ENCODE peak calls at places on chromosomes 13 and 19, in six cellular contexts. D is mesenchymal stem cell, M is left lung, N is T follicular helper cell, W is Calu3, O is hepatic stellate cell. P is an unnamed sample.

GRCh38 chr13:35926859-35927530 is 204.2 kb downstream of the DCLK1 start:
- DNase-seq in O (no peak), W (no peak), M (no peak), D (peak; percentile 1), N (no peak), P (no peak)

GRCh38 chr19:44476559-44477408 is 23.5 kb downstream of the ZNF180 start:
- DNase-seq in M (no peak), D (peak; percentile 30), W (no peak), N (no peak), O (no peak), P (peak; percentile 56)

GRCh38 chr19:32877977-32878745 is 8.6 kb upstream of the SLC7A9 start:
- DNase-seq in W (no peak), N (no peak), M (no peak), D (no peak), O (no peak), P (no peak)

GRCh38 chr13:106499905-106500304 is 35.6 kb downstream of the EFNB2 start:
- DNase-seq in W (no peak), N (no peak), M (no peak), O (no peak), D (no peak), P (no peak)

GRCh38 chr19:54473071-54473941 is at the start of gene CDC42EP5:
- DNase-seq in O (peak; percentile 93), N (no peak), D (peak; percentile 92), M (peak; percentile 73), W (peak; percentile 66), P (peak; percentile 60)

GRCh38 chr19:16117594-16118033 is 5.9 kb downstream of the RAB8A start:
- DNase-seq in W (no peak), N (no peak), D (no peak), M (no peak), O (no peak), P (no peak)

GRCh38 chr19:34274284-34274826 is 20.0 kb downstream of the GARRE1 start:
- DNase-seq in N (no peak), W (no peak), M (no peak), D (peak; percentile 48), O (no peak), P (no peak)

GRCh38 chr19:2381151-2381822 is 21.2 kb downstream of the TMPRSS9 start:
- DNase-seq in D (peak; percentile 27), W (no peak), N (no peak), M (no peak), O (no peak), P (no peak)

GRCh38 chr19:48745208-48745995 is 1.3 kb downstream of the IZUMO1 start:
- DNase-seq in M (no peak), N (peak; percentile 45), D (peak; percentile 67), W (peak; percentile 52), O (peak; percentile 72), P (peak; percentile 47)

GRCh38 chr13:113637262-113638160 is 20.5 kb downstream of the ATP4B start:
- DNase-seq in W (no peak), M (peak; percentile 20), N (no peak), O (no peak), D (no peak), P (no peak)

GRCh38 chr19:2529473-2529918 is 53.6 kb downstream of the GADD45B start:
- DNase-seq in M (no peak), W (peak; percentile 53), D (peak; percentile 99), O (peak; percentile 88), N (no peak), P (peak; percentile 99)

GRCh38 chr13:29978211-29978610 is 127.8 kb upstream of the UBL3 start:
- DNase-seq in N (no peak), D (peak; percentile 21), M (no peak), O (no peak), W (no peak), P (no peak)

GRCh38 chr13:60230593-60230992 is 66.9 kb upstream of the DIAPH3 start:
- DNase-seq in W (no peak), D (peak; percentile 61), M (no peak), N (no peak), O (no peak), P (no peak)

GRCh38 chr13:57784633-57785032 is 153.1 kb downstream of the PCDH17 start:
- DNase-seq in D (no peak), M (no peak), W (no peak), N (no peak), O (no peak), P (no peak)

GRCh38 chr13:25980255-25980654 is 71.6 kb downstream of the SHISA2 start:
- DNase-seq in N (no peak), O (no peak), M (no peak), D (peak; percentile 35), W (peak; percentile 50), P (no peak)

GRCh38 chr19:10155834-10156233 is 36.1 kb upstream of the EIF3G start:
- DNase-seq in M (no peak), O (no peak), N (no peak), D (no peak), W (no peak), P (no peak)

GRCh38 chr19:40466219-40467006 is at the start of gene SPTBN4:
- DNase-seq in D (no peak), M (peak; percentile 55), O (no peak), W (no peak), N (peak; percentile 56), P (no peak)

GRCh38 chr13:86038490-86038889 is 239.3 kb upstream of the SLITRK6 start:
- DNase-seq in W (no peak), N (no peak), M (no peak), D (no peak), O (no peak), P (no peak)

GRCh38 chr19:15197275-15198005 is 3.4 kb downstream of the NOTCH3 start:
- DNase-seq in M (no peak), D (no peak), N (no peak), W (no peak), O (no peak), P (no peak)

GRCh38 chr19:47228937-47229673 is 1.9 kb downstream of the BBC3 start:
- DNase-seq in D (peak; percentile 79), W (no peak), O (peak; percentile 33), M (peak; percentile 45), N (no peak), P (peak; percentile 38)

GRCh38 chr19:35739275-35740107 is 2.8 kb downstream of the IGFLR1 start:
- DNase-seq in D (no peak), O (no peak), W (no peak), N (no peak), M (no peak), P (no peak)

GRCh38 chr19:50358483-50359431 is 6.7 kb downstream of the NAPSA start:
- DNase-seq in M (peak; percentile 69), W (no peak), O (peak; percentile 92), D (no peak), N (peak; percentile 70), P (no peak)

GRCh38 chr19:2059422-2060201 is 8.6 kb upstream of the MKNK2 start:
- DNase-seq in D (peak; percentile 91), W (peak; percentile 82), O (peak; percentile 79), M (peak; percentile 89), N (no peak), P (peak; percentile 94)

GRCh38 chr13:65985632-65986031 is 1244.5 kb downstream of the PCDH9 start:
- DNase-seq in D (no peak), W (no peak), M (no peak), O (no peak), N (no peak), P (no peak)

GRCh38 chr13:28719656-28720055 is 886 bp upstream of the SLC46A3 start:
- DNase-seq in W (no peak), N (no peak), O (peak; percentile 65), M (no peak), D (peak; percentile 83), P (no peak)

GRCh38 chr13:74115138-74115537 is 19.1 kb downstream of the KLF12 start:
- DNase-seq in M (no peak), D (peak; percentile 45), W (no peak), N (no peak), O (no peak), P (no peak)

GRCh38 chr13:113897161-113897560 is 33.3 kb upstream of the GAS6 start:
- DNase-seq in W (no peak), N (no peak), O (peak; percentile 89), M (no peak), D (peak; percentile 93), P (peak; percentile 88)

GRCh38 chr19:46913198-46913851 is 52.5 kb downstream of the ARHGAP35 start:
- DNase-seq in M (no peak), W (no peak), D (no peak), N (no peak), O (no peak), P (no peak)

GRCh38 chr19:45159971-45160324 is 834 bp downstream of the NKPD1 start:
- DNase-seq in N (no peak), W (no peak), M (no peak), D (no peak), O (no peak), P (no peak)